ENCODE peak calls at places on chromosomes 6 and 20, in nine cellular contexts. M is HepG2, Z is cardiac fibroblast, S is pancreas, W is NB4, L is uterus, D is suprapubic skin, I is type B pancreatic cell, P is body of pancreas. J is an unnamed sample.
A peak's percentile ranks its signal among the peaks of the same experiment; 100 is the strongest.

GRCh38 chr6:32947552-32948465 is 5.1 kb downstream of the HLA-DMA start:
- DNase-seq in M (peak; percentile 58), Z (peak; percentile 50), S (peak; percentile 44), W (peak; percentile 72), L (no peak), D (no peak), I (no peak), P (peak; percentile 66), J (no peak)

GRCh38 chr6:24991748-24992467 is 56.1 kb upstream of the RIPOR2 start:
- DNase-seq in M (peak; percentile 62), Z (peak; percentile 64), S (peak; percentile 55), W (peak; percentile 77), L (peak; percentile 37), D (no peak), I (no peak), P (peak; percentile 59), J (no peak)

GRCh38 chr6:18467741-18468140 is 80.6 kb downstream of the RNF144B start:
- DNase-seq in M (no peak), Z (no peak), S (no peak), W (no peak), L (no peak), D (no peak), I (no peak), P (no peak), J (no peak)

GRCh38 chr6:39882567-39882953 is 51.7 kb downstream of the MOCS1 start:
- DNase-seq in M (peak; percentile 58), Z (peak; percentile 94), S (peak; percentile 54), W (no peak), L (no peak), D (no peak), I (no peak), P (peak; percentile 52), J (peak; percentile 91)

GRCh38 chr6:7267521-7268091 is 45.4 kb downstream of the SSR1 start:
- DNase-seq in M (peak; percentile 52), Z (peak; percentile 92), S (peak; percentile 93), W (no peak), L (no peak), D (peak; percentile 83), I (peak; percentile 40), P (peak; percentile 96), J (peak; percentile 92)

GRCh38 chr6:78749326-78749725 is 118.0 kb upstream of the IRAK1BP1 start:
- DNase-seq in M (no peak), Z (peak; percentile 47), S (no peak), W (no peak), L (no peak), D (no peak), I (no peak), P (no peak), J (no peak)

GRCh38 chr6:99333068-99333467 is 16.4 kb downstream of the FAXC start:
- DNase-seq in M (no peak), Z (no peak), S (no peak), W (no peak), L (no peak), D (no peak), I (no peak), P (no peak), J (no peak)

GRCh38 chr20:43384321-43384940 is 73.3 kb upstream of the SRSF6 start:
- DNase-seq in M (no peak), Z (no peak), S (no peak), W (no peak), L (no peak), D (no peak), I (no peak), P (no peak), J (no peak)

GRCh38 chr20:63943007-63943807 is 13.0 kb downstream of the UCKL1 start:
- DNase-seq in M (no peak), Z (no peak), S (no peak), W (no peak), L (no peak), D (no peak), I (no peak), P (peak; percentile 22), J (no peak)

GRCh38 chr6:17281497-17282481 is 628 bp downstream of the RBM24 start:
- DNase-seq in M (no peak), Z (peak; percentile 35), S (peak; percentile 11), W (no peak), L (peak; percentile 33), D (peak; percentile 69), I (peak; percentile 70), P (peak; percentile 15), J (no peak)

GRCh38 chr6:45900808-45901752 is 114.6 kb downstream of the CLIC5 start:
- DNase-seq in M (no peak), Z (peak; percentile 56), S (no peak), W (no peak), L (no peak), D (no peak), I (no peak), P (no peak), J (no peak)

GRCh38 chr20:11204926-11205768 is 531.3 kb upstream of the JAG1 start:
- DNase-seq in M (peak; percentile 71), Z (peak; percentile 86), S (peak; percentile 74), W (peak; percentile 77), L (peak; percentile 29), D (no peak), I (no peak), P (peak; percentile 76), J (no peak)

GRCh38 chr6:82371799-82372508 is 8.3 kb downstream of the TPBG start:
- DNase-seq in M (no peak), Z (peak; percentile 69), S (no peak), W (no peak), L (no peak), D (no peak), I (no peak), P (no peak), J (no peak)

DNA sequence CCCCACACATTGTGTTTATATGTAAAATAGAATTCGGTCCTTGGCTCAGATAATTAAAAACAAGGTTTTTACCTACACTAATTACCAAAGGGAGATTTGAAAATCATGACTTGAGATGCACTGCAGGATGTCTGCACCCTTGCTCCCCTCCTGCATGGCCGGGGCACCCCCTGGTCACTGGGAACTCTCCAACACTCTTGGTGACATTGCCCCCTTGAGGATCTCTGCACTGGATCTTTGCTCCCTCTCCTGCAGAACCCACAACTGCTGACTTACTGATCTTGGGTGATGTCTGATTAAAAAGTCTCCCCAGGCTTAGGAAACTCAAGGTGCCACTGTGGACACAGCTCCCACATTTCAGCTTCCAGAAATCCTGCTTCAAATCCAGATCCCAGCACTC is 17.1 kb upstream of the CSNK2A1 start:
- DNase-seq in M (no peak), Z (no peak), S (no peak), W (no peak), L (no peak), D (no peak), I (no peak), P (no peak), J (no peak)
- TF ChIP-seq CTCF in M (peak; percentile 50), Z (no peak), S (no peak), W (no peak), L (no peak), D (no peak), I (no peak), P (no peak), J (no peak)

GRCh38 chr6:103122766-103123601 is 1729.5 kb downstream of the GRIK2 start:
- DNase-seq in M (peak; percentile 44), Z (peak; percentile 25), S (peak; percentile 40), W (peak; percentile 71), L (no peak), D (no peak), I (peak; percentile 67), P (peak; percentile 40), J (no peak)
- TF ChIP-seq CTCF in M (peak; percentile 82), Z (peak; percentile 14), S (no peak), W (peak; percentile 57), L (no peak), D (peak; percentile 5), I (peak; percentile 77), P (peak; percentile 26), J (peak; percentile 72)

GRCh38 chr6:53159558-53159957 is 10.9 kb upstream of the GCM1 start:
- DNase-seq in M (peak; percentile 33), Z (peak; percentile 9), S (no peak), W (peak; percentile 11), L (no peak), D (no peak), I (no peak), P (no peak), J (no peak)

GRCh38 chr6:53152576-53152975 is 3.9 kb upstream of the GCM1 start:
- DNase-seq in M (no peak), Z (no peak), S (no peak), W (no peak), L (no peak), D (no peak), I (no peak), P (no peak), J (no peak)

GRCh38 chr6:53154071-53154470 is 5.4 kb upstream of the GCM1 start:
- DNase-seq in M (no peak), Z (no peak), S (no peak), W (no peak), L (no peak), D (no peak), I (no peak), P (no peak), J (no peak)

GRCh38 chr6:53151676-53152075 is 3.0 kb upstream of the GCM1 start:
- DNase-seq in M (peak; percentile 40), Z (no peak), S (no peak), W (peak; percentile 42), L (no peak), D (no peak), I (no peak), P (no peak), J (no peak)

DNA sequence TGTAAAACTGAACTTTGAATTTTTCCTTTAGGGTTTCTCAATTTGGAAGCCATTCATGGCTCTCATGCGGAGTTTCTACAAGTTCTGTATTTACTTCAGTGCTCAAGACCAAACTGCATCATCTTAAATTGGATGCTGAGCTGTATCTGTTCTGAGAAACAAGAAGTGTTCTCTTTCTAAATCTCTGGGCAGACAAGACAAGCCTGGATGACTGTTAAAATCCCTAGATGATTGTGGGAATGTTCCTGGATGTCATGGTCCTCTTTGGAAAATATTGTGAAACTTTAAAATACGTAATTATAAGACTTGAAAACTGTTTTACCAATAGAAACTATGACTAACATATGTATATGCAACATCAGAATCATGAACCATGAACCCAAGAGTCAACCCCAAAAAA is 6.2 kb upstream of the GCM1 start:
- DNase-seq in M (no peak), Z (peak; percentile 33), S (no peak), W (no peak), L (no peak), D (no peak), I (no peak), P (no peak), J (no peak)
- TF ChIP-seq CTCF in M (no peak), Z (no peak), S (no peak), W (no peak), L (no peak), D (no peak), I (no peak), P (no peak), J (no peak)

DNA sequence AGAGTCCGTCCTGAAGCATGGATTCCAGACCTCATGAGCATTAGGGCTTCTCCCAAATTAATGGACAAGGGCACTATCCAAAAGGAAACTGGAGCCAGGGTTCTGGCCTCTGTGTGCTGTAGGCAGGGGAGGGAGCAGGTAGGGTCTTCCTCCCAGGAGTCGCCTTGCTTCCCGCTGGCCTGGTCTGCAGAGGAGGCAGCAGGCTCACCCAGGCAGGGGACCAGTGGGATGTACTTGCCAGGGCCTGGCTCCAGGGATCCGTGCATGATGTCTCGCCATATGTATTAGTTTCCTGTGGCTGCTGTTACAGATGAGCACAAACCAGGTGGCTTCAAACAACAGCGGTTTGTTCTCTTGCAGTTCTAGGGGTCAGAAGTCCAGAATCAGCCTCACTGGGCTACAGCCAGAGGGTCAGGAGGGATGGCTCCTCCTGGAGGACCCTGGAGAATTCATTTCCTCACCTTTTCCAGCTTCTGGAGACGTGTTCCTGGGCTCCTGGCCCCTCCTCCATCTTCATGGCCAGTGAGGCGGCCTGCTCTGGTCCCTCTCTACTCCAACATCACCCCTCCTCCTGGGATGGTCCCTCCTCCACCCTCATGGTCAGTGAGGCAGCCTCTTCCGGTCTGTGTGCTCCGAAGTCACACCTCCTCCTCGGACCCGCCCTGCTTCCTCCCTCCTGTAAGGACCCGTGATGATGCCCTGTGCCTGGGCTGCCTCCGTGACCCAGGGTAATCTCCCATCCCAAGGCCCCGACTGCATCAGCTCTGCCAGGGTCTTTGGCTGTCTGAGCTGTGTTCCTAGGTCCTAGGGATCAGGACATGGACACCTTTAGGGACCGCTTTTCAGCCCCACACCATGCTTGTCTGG is 329.1 kb downstream of the CDH4 start:
- DNase-seq in M (peak; percentile 37), Z (no peak), S (no peak), W (no peak), L (no peak), D (no peak), I (no peak), P (no peak), J (no peak)
- TF ChIP-seq CTCF in M (peak; percentile 22), Z (no peak), S (no peak), W (no peak), L (no peak), D (no peak), I (no peak), P (no peak), J (no peak)

J was measured in osteocyte.